ENCODE peak calls at places on chromosomes 7 and 10, in eight cellular contexts. Q is HCEC 1CT; B is kidney epithelial cell; Y is NCI-H1105; V is stimulated activated CD4-positive, alpha-beta T cell treated with anti-CD3 and anti-CD28 coated beads, Interleukin-4, amount 100 ng/mL, for 4 hours; O is NB4; K is HFFc6; H is nephron progenitor cell. E is an unnamed sample.
A peak's percentile ranks its signal among the peaks of the same experiment; 100 is the strongest.

GRCh38 chr7:27189560-27190283 is 4.7 kb upstream of the HOXA11 start:
- DNase-seq in Y (no peak), O (peak; percentile 43), H (peak; percentile 3), V (no peak), B (no peak), Q (no peak), K (no peak), E (peak; percentile 37)

GRCh38 chr7:44305564-44306507 is 19.6 kb downstream of the CAMK2B start:
- DNase-seq in Q (no peak), V (no peak), O (peak; percentile 1), K (no peak), Y (no peak), H (no peak), B (no peak), E (peak; percentile 34)

GRCh38 chr7:64888901-64889685 is 14.0 kb upstream of the ZNF273 start:
- DNase-seq in K (no peak), O (peak; percentile 76), Q (no peak), B (no peak), V (no peak), Y (no peak), H (peak; percentile 46), E (peak; percentile 48)

GRCh38 chr10:58979713-58980112 is 196.7 kb upstream of the PHYHIPL start:
- DNase-seq in K (no peak), V (no peak), Q (no peak), H (no peak), B (no peak), Y (no peak), O (no peak), E (no peak)

GRCh38 chr10:130337696-130338587 is 201.8 kb downstream of the GLRX3 start:
- DNase-seq in K (no peak), Y (no peak), H (no peak), Q (no peak), O (no peak), B (no peak), V (no peak), E (no peak)

GRCh38 chr7:2461268-2462026 is 14.8 kb downstream of the GRIFIN start:
- DNase-seq in H (peak; percentile 33), O (no peak), Y (no peak), K (no peak), V (no peak), B (no peak), Q (no peak), E (no peak)

GRCh38 chr10:36759111-36759805 is 366.1 kb upstream of the ANKRD30A start:
- DNase-seq in V (no peak), Q (peak; percentile 95), K (peak; percentile 27), B (peak; percentile 1), Y (no peak), H (no peak), O (no peak), E (no peak)

GRCh38 chr7:42198974-42199668 is 37.9 kb downstream of the GLI3 start:
- DNase-seq in K (peak; percentile 78), B (no peak), Q (peak; percentile 13), H (no peak), O (no peak), Y (no peak), V (no peak), E (no peak)

GRCh38 chr7:158394936-158395335 is 192.7 kb downstream of the PTPRN2 start:
- DNase-seq in O (peak; percentile 36), V (no peak), K (no peak), H (peak; percentile 86), Q (no peak), Y (no peak), B (no peak), E (no peak)

GRCh38 chr7:79610301-79610700 is 156.8 kb upstream of the MAGI2 start:
- DNase-seq in V (no peak), H (no peak), Q (no peak), O (no peak), Y (no peak), B (no peak), K (no peak), E (no peak)

GRCh38 chr10:1309969-1310789 is 254.0 kb downstream of the WDR37 start:
- DNase-seq in K (no peak), H (no peak), V (no peak), Y (no peak), B (no peak), O (no peak), Q (no peak), E (no peak)

GRCh38 chr7:18770154-18770807 is 274.7 kb downstream of the HDAC9 start:
- DNase-seq in H (no peak), O (peak; percentile 14), Q (peak; percentile 77), K (peak; percentile 85), Y (no peak), V (no peak), B (peak; percentile 47), E (no peak)

GRCh38 chr10:99938563-99938962 is 71.2 kb downstream of the DNMBP start:
- DNase-seq in Q (peak; percentile 45), K (no peak), H (no peak), B (no peak), V (no peak), O (no peak), Y (no peak), E (no peak)

GRCh38 chr10:88228130-88228529 is 355.0 kb downstream of the RNLS start:
- DNase-seq in Q (no peak), Y (no peak), O (no peak), B (no peak), K (no peak), V (no peak), H (no peak), E (no peak)

GRCh38 chr7:140896996-140897395 is 27.7 kb downstream of the BRAF start:
- DNase-seq in O (no peak), B (no peak), Y (no peak), K (no peak), V (no peak), H (no peak), Q (no peak), E (no peak)

GRCh38 chr10:3568983-3569382 is 216.0 kb downstream of the KLF6 start:
- DNase-seq in Q (no peak), K (no peak), O (no peak), H (no peak), V (no peak), B (no peak), Y (peak; percentile 9), E (no peak)

GRCh38 chr7:117193564-117193963 is 129.3 kb downstream of the WNT2 start:
- DNase-seq in Q (peak; percentile 11), K (peak; percentile 27), H (no peak), V (no peak), O (no peak), Y (no peak), B (no peak), E (no peak)

GRCh38 chr10:52568309-52568708 is 204.3 kb downstream of the MBL2 start:
- DNase-seq in K (peak; percentile 78), V (no peak), Q (no peak), O (no peak), H (no peak), B (no peak), Y (no peak), E (no peak)